ENCODE peak calls at places on chromosomes 7 and 10, in four cellular contexts. B, K, Y and V are unnamed samples.

GRCh38 chr10:119412244-119412750 is 130.2 kb downstream of the RGS10 start:
- DNase-seq in B (no peak), K (no peak), Y (peak), V (peak)

GRCh38 chr10:22622242-22622806 is 92.1 kb downstream of the PIP4K2A start:
- DNase-seq in B (no peak), K (no peak), Y (peak), V (no peak)

GRCh38 chr10:114306116-114306973 is 67.3 kb downstream of the VWA2 start:
- DNase-seq in B (no peak), K (no peak), Y (no peak), V (no peak)

GRCh38 chr10:114681542-114681941 is 23.5 kb upstream of the ABLIM1 start:
- DNase-seq in B (no peak), K (no peak), Y (no peak), V (no peak)

GRCh38 chr10:126474031-126474430 is 85.8 kb upstream of the ADAM12 start:
- DNase-seq in B (no peak), K (no peak), Y (no peak), V (no peak)

GRCh38 chr7:55161154-55161687 is 142.4 kb downstream of the EGFR start:
- DNase-seq in B (no peak), K (no peak), Y (no peak), V (no peak)

GRCh38 chr7:22782616-22783232 is 39.9 kb downstream of the TOMM7 start:
- DNase-seq in B (peak), K (peak), Y (peak), V (peak)

GRCh38 chr7:32103361-32103760 is 33.2 kb upstream of the PDE1C start:
- DNase-seq in B (no peak), K (no peak), Y (no peak), V (no peak)

GRCh38 chr10:14667270-14667669 is 107.4 kb downstream of the FAM107B start:
- DNase-seq in B (no peak), K (no peak), Y (no peak), V (no peak)

GRCh38 chr10:69645751-69646687 is 16.0 kb downstream of the FAM241B start:
- DNase-seq in B (no peak), K (no peak), Y (no peak), V (no peak)

GRCh38 chr7:39248693-39249090 is 271.0 kb downstream of the POU6F2 start:
- DNase-seq in B (no peak), K (no peak), Y (no peak), V (no peak)

GRCh38 chr10:127041561-127041960 is 136.3 kb downstream of the DOCK1 start:
- DNase-seq in B (no peak), K (no peak), Y (no peak), V (no peak)

GRCh38 chr10:112421731-112422130 is 25.0 kb downstream of the ZDHHC6 start:
- DNase-seq in B (no peak), K (no peak), Y (no peak), V (no peak)

GRCh38 chr10:100653957-100654834 is 91.2 kb upstream of the PAX2 start:
- DNase-seq in B (no peak), K (no peak), Y (no peak), V (no peak)

GRCh38 chr7:96548664-96549063 is 161.0 kb downstream of the SEM1 start:
- DNase-seq in B (no peak), K (no peak), Y (no peak), V (no peak)

GRCh38 chr10:28879875-28880381 is 202.6 kb downstream of the BAMBI start:
- DNase-seq in B (no peak), K (no peak), Y (no peak), V (no peak)

GRCh38 chr7:27961255-27961654 is 219.3 kb downstream of the JAZF1 start:
- DNase-seq in B (no peak), K (no peak), Y (no peak), V (no peak)

GRCh38 chr7:124603066-124603465 is 162.5 kb downstream of the GPR37 start:
- DNase-seq in B (no peak), K (no peak), Y (no peak), V (no peak)

GRCh38 chr10:15399060-15399661 is 28.1 kb upstream of the FAM171A1 start:
- DNase-seq in B (no peak), K (no peak), Y (no peak), V (no peak)

GRCh38 chr10:71981024-71981867 is 17.1 kb downstream of the CHST3 start:
- DNase-seq in B (no peak), K (no peak), Y (peak), V (peak)

GRCh38 chr7:8217200-8218068 is 44.5 kb downstream of the ICA1 start:
- DNase-seq in B (peak), K (no peak), Y (peak), V (peak)

GRCh38 chr10:94180576-94180975 is 182.2 kb downstream of the NOC3L start:
- DNase-seq in B (no peak), K (no peak), Y (no peak), V (no peak)

GRCh38 chr7:128849804-128850490 is 12.7 kb upstream of the ATP6V1F start:
- DNase-seq in B (no peak), K (no peak), Y (no peak), V (no peak)

GRCh38 chr10:132575320-132576201 is 38.0 kb downstream of the INPP5A start:
- DNase-seq in B (no peak), K (no peak), Y (peak), V (no peak)

GRCh38 chr7:155867280-155867679 is 55.0 kb upstream of the SHH start:
- DNase-seq in B (no peak), K (no peak), Y (no peak), V (no peak)

GRCh38 chr7:67493386-67493785 is 496.8 kb downstream of the TYW1 start:
- DNase-seq in B (no peak), K (no peak), Y (no peak), V (peak)

GRCh38 chr10:1187151-1187854 is 131.1 kb downstream of the WDR37 start:
- DNase-seq in B (no peak), K (no peak), Y (peak), V (peak)

GRCh38 chr10:115141254-115141653 is 48.1 kb downstream of the ATRNL1 start:
- DNase-seq in B (no peak), K (no peak), Y (peak), V (no peak)

GRCh38 chr10:125886914-125887512 is 5.9 kb upstream of the DHX32 start:
- DNase-seq in B (no peak), K (no peak), Y (no peak), V (no peak)

GRCh38 chr7:122595885-122596284 is 103.0 kb downstream of the RNF133 start:
- DNase-seq in B (no peak), K (no peak), Y (no peak), V (no peak)

GRCh38 chr7:40704172-40704571 is 569.4 kb downstream of the SUGCT start:
- DNase-seq in B (no peak), K (no peak), Y (no peak), V (no peak)

GRCh38 chr10:104209575-104210198 is 22.5 kb downstream of the CFAP43 start:
- DNase-seq in B (peak), K (no peak), Y (peak), V (peak)

GRCh38 chr10:102646610-102647432 is 2.5 kb downstream of the TRIM8 start:
- DNase-seq in B (peak), K (no peak), Y (no peak), V (no peak)

GRCh38 chr10:78193189-78193588 is 159.5 kb downstream of the RPS24 start:
- DNase-seq in B (no peak), K (no peak), Y (no peak), V (no peak)

GRCh38 chr10:5014936-5015335 is 11.3 kb upstream of the AKR1C2 start:
- DNase-seq in B (peak), K (no peak), Y (no peak), V (no peak)

GRCh38 chr7:101817930-101818698 is 688 bp downstream of the CUX1 start:
- DNase-seq in B (no peak), K (no peak), Y (no peak), V (no peak)

GRCh38 chr10:15168296-15168780 is at the start of gene NMT2:
- DNase-seq in B (peak), K (no peak), Y (peak), V (no peak)

GRCh38 chr10:60896033-60896432 is 48.0 kb downstream of the RHOBTB1 start:
- DNase-seq in B (no peak), K (no peak), Y (no peak), V (no peak)